ENCODE peak calls at places on chromosomes 1 and 21, in six cellular contexts. J is skeletal muscle cell; B is IMR-90; F is mesenchymal stem cell; G is AG09309; C is naive thymus-derived CD4-positive, alpha-beta T cell. S is an unnamed sample.

GRCh38 chr1:166174108-166174507 is 7.3 kb upstream of the FAM78B start:
- DNase-seq in J (no peak), B (no peak), F (no peak), G (no peak), C (no peak), S (no peak)

GRCh38 chr1:31694910-31695300 is 8.9 kb downstream of the COL16A1 start:
- DNase-seq in J (no peak), B (no peak), F (no peak), G (no peak), C (no peak), S (no peak)

GRCh38 chr1:106921186-106921585 is 135.3 kb upstream of the PRMT6 start:
- DNase-seq in J (peak), B (peak), F (no peak), G (no peak), C (no peak), S (no peak)

GRCh38 chr1:183306317-183307042 is 111.7 kb downstream of the NMNAT2 start:
- DNase-seq in J (no peak), B (no peak), F (peak), G (no peak), C (no peak), S (no peak)

GRCh38 chr1:41711581-41711980 is 207.1 kb downstream of the HIVEP3 start:
- DNase-seq in J (no peak), B (no peak), F (no peak), G (no peak), C (no peak), S (no peak)

GRCh38 chr1:119376594-119376993 is 8.0 kb downstream of the HAO2 start:
- DNase-seq in J (no peak), B (no peak), F (no peak), G (no peak), C (no peak), S (no peak)

GRCh38 chr1:88736633-88737248 is 52.7 kb downstream of the PKN2 start:
- DNase-seq in J (no peak), B (peak), F (peak), G (peak), C (no peak), S (peak)

GRCh38 chr1:119288751-119289150 is 79.8 kb upstream of the HAO2 start:
- DNase-seq in J (no peak), B (peak), F (peak), G (no peak), C (no peak), S (no peak)

GRCh38 chr1:2206813-2207488 is 12.4 kb upstream of the FAAP20 start:
- DNase-seq in J (no peak), B (no peak), F (no peak), G (no peak), C (no peak), S (no peak)
- H3K4me3 ChIP-seq in J (no peak), B (no peak), F (no peak), G (peak), C (no peak), S (no peak)

DNA sequence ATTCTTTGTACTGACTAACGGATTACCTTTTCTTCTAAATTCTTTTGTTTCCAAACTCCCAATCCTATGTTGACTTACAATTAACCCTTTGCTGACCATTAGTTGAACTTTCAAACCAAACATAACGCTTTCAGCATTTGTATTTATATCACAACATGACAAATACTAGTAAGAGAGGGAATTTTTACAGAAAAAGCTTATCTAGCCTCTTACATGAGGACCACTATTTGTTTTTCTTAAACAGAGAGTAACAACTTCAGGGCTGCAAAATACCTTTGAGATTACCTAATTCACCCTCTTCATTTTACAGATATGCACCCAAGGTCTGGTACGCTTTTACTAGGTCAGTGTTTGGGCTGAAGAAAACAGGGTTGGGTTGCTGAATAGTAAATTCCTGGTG is 45.0 kb upstream of the CXADR start:
- DNase-seq in J (no peak), B (peak), F (no peak), G (no peak), C (no peak), S (no peak)
- H3K4me3 ChIP-seq in J (no peak), B (no peak), F (no peak), G (no peak), C (no peak), S (no peak)

DNA sequence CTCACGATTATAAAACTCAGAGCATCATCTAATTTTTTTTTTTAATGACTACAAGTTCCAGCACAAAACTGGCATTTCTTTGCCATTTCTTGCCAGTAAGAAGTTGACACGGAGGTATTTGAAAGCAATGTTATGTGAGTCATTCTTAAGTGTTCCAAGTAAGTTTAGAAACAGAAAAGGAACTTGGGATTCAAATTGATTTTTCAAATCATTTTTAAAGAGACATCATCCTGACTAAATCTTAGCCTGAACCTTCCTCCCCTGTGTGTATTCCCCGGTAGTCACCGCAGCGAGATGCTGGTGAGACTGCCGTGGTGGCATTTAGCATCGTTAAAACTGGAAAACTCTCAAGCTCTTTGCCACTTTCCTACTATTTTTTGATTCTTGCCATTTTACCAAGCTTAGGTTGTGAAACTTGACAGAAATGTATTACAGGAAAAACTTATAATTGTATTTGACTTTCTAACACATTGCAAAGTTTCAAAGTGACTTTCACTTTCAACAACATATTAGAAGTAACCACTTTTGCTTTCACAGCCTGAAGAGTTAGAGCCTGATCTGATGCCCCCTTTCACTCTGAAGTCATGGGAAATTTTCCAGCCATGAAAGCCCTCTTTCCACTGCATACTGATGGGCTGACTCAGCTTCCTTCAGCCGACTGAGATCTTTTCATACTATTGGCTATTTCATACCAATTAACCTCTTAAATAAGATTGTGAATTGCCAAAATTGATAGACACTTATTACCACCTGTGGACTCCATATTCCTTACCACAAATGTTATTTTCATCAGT is 61.4 kb downstream of the OLFML2B start:
- DNase-seq in J (peak), B (peak), F (peak), G (peak), C (no peak), S (peak)
- H3K4me3 ChIP-seq in J (peak), B (peak), F (no peak), G (peak), C (peak), S (peak)

DNA sequence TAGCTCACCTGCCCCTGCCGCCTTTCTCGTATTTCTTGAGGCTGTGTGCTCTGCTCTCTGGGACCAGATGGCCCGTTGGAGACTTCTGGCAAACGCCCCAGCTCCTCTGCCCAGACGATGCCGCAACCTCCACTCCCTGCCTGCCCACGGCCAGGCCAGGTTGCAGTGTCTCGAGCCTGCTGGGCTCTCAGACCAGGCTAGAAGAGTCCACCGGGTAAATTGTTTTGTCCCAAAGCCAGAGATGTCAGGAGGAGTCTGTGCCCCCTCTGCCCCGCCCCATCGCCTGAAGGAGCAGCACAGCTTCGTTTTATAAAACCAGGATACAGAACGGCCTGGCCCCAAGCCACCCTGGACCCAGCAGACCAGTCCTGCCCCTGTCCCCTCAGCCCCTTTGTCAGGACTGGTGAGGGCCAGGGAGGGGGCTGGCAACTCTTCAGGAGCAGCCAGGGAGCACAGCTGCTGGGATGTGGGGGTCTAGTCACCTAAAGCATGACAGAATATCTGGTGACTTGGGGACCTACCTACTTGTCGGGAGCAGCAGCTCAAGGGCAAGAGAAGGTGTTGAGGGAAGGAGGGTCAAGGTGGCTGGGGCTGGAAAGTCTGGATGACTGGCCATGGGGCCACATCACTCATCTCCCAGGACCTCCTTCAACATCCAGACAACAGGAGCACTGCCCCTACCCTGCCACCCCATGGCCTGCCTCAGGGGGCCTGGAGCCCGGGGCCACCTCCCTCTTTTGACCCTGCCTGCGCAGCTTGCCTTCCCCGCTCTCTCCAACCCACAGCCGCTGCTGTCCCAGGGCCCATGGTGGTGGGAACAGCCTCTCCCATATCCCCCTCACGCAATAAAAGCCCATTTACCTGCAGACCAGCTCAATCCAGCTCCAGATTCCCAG is 33.9 kb upstream of the LBR start:
- DNase-seq in J (no peak), B (no peak), F (no peak), G (no peak), C (no peak), S (no peak)
- H3K4me3 ChIP-seq in J (no peak), B (no peak), F (no peak), G (no peak), C (no peak), S (no peak)

DNA sequence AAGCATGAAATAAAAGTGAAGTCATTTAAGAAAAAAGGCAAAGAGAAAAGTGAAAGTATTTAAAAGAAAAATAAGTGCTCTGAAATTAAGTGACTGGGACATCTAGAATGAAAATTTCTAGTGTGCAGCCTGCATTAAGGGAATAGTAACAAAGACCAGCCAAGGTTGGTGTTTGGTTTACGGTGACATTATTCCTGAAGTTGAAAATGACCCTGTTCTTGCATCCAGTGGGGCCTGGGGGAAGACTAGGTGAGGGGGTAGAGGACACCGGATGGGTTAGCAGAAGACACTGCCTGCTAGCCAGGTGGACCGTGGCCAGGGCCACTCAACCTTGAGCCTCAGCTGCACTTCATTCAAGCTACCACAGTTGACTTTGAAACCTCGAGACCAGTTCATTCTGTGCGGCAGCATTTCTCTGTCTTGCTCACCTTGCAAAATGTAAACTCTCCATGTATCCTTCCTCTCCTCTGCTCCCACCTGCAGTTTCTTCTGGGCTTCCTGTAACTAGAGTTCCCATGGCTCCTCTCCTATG is 14.3 kb upstream of the KCNK1 start:
- DNase-seq in J (no peak), B (no peak), F (no peak), G (no peak), C (no peak), S (no peak)
- H3K4me3 ChIP-seq in J (no peak), B (no peak), F (no peak), G (no peak), C (no peak), S (no peak)

DNA sequence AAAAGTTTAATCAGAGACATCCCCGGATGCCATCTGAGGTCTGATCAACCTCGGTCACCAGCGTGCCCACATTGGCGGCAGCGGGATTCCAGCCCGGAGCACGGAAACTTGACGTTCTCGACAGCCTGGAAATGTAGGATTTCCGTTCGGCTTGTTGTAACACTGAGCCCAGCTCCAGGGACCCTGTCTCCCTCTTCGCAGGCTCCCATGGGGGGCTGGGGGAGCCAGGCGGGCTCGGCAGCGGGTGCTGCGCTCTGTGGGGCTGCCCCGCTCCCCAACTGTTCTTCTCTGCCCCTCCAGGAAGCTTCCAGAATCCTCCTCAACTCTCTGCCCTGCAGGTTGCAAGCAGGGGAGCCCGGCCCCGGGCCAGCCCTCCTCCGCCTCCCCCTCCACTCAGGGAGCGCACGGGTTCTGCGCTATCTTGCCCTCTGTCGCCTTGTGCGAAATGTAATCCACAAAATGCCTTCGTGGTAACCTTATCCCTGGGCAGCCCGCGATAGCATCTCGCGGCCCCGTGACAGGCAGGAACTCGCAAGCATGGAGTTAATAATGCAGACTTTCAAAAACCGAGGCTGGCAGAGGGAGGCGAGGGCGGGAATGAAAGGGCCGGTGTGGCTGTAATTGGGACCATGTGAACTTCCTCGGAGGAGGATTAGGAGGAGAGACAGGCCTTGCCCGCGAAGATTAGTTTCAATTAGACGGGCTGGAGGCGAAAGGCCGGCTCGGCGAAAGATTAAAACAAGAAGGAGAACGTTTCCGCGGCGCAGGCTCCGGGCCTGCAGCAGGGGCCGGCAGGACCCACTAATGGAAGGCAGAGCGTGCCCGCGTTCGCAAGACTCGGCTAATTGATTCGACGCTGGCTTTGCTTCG is 53.9 kb upstream of the TTC34 start:
- DNase-seq in J (no peak), B (no peak), F (no peak), G (no peak), C (no peak), S (no peak)
- H3K4me3 ChIP-seq in J (no peak), B (no peak), F (no peak), G (no peak), C (no peak), S (no peak)

DNA sequence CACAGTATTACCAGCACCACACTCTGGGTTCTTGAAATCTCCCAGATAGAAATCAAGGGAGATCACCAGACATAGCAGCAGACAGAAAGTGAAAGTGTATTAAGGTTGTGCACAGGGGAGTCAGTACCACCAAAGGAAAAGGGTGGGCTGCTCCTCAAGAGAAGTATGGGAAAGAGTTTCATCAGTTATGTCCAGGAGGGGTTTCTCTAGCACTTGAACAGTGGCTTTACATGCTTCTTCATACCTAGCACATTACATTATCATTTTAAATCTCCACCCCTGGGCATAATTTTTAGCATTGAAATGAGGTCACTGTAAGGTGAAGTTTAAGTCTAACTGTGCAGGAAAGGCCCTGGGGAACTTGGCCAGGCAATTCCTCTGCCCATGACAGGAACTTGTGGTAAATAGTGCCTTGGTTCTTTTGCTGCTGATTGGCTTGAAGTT is 601.0 kb downstream of the NUF2 start:
- DNase-seq in J (no peak), B (no peak), F (peak), G (no peak), C (no peak), S (no peak)
- H3K4me3 ChIP-seq in J (no peak), B (no peak), F (no peak), G (no peak), C (no peak), S (no peak)

S was measured in SJSA1.